ENCODE peak calls at places on chromosomes 16 and 17, in seven cellular contexts. Q, B, P, D, Y, A and V are unnamed samples. For H3K4me1, the result is how much of the 10 kb centered on the place peaks cover.

GRCh38 chr17:19433240-19433639 is 22.2 kb downstream of the RNF112 start:
- DNase-seq in Q (peak), B (no peak), P (no peak), D (no peak), Y (no peak), A (no peak), V (no peak)

GRCh38 chr17:76541739-76542450 is 2.1 kb downstream of the PRCD start:
- DNase-seq in Q (no peak), B (no peak), P (no peak), D (no peak), Y (no peak), A (no peak), V (no peak)

GRCh38 chr17:15896834-15897233 is 48.1 kb upstream of the ADORA2B start:
- DNase-seq in Q (no peak), B (no peak), P (no peak), D (no peak), Y (no peak), A (no peak), V (no peak)

GRCh38 chr16:1614226-1615102 is 2.3 kb downstream of the CRAMP1 start:
- DNase-seq in Q (peak), B (peak), P (peak), D (peak), Y (peak), A (peak), V (peak)

GRCh38 chr16:24993722-24994686 is 21.2 kb downstream of the ARHGAP17 start:
- DNase-seq in Q (no peak), B (no peak), P (no peak), D (no peak), Y (no peak), A (no peak), V (no peak)

GRCh38 chr16:28063611-28064061 is at the start of gene GSG1L:
- DNase-seq in Q (no peak), B (no peak), P (peak), D (no peak), Y (no peak), A (no peak), V (no peak)

GRCh38 chr17:80899402-80900268 is 92.0 kb upstream of the CHMP6 start:
- DNase-seq in Q (peak), B (no peak), P (peak), D (no peak), Y (peak), A (no peak), V (no peak)

GRCh38 chr17:39582658-39583057 is 25.1 kb downstream of the NEUROD2 start:
- DNase-seq in Q (no peak), B (no peak), P (no peak), D (no peak), Y (no peak), A (no peak), V (no peak)

GRCh38 chr16:4578961-4579530 is 22.9 kb downstream of the C16orf96 start:
- DNase-seq in Q (no peak), B (no peak), P (no peak), D (no peak), Y (no peak), A (no peak), V (no peak)

GRCh38 chr17:45784583-45785372 is 658 bp downstream of the CRHR1 start:
- DNase-seq in Q (peak), B (no peak), P (peak), D (no peak), Y (peak), A (peak), V (peak)

GRCh38 chr16:17590711-17591654 is 120.2 kb upstream of the XYLT1 start:
- DNase-seq in Q (no peak), B (no peak), P (no peak), D (no peak), Y (no peak), A (no peak), V (no peak)

GRCh38 chr17:72387487-72387886 is 266.7 kb downstream of the SOX9 start:
- DNase-seq in Q (no peak), B (no peak), P (peak), D (no peak), Y (no peak), A (no peak), V (no peak)

GRCh38 chr16:81458149-81458669 is 13.6 kb downstream of the CMIP start:
- DNase-seq in Q (no peak), B (no peak), P (no peak), D (no peak), Y (no peak), A (no peak), V (no peak)

GRCh38 chr16:81458827-81459598 is 14.4 kb downstream of the CMIP start:
- DNase-seq in Q (no peak), B (no peak), P (no peak), D (no peak), Y (no peak), A (no peak), V (no peak)

GRCh38 chr16:81456523-81457325 is 12.1 kb downstream of the CMIP start:
- DNase-seq in Q (no peak), B (no peak), P (no peak), D (no peak), Y (peak), A (no peak), V (no peak)

GRCh38 chr16:81455720-81456494 is 11.3 kb downstream of the CMIP start:
- DNase-seq in Q (no peak), B (no peak), P (no peak), D (no peak), Y (no peak), A (no peak), V (no peak)

DNA sequence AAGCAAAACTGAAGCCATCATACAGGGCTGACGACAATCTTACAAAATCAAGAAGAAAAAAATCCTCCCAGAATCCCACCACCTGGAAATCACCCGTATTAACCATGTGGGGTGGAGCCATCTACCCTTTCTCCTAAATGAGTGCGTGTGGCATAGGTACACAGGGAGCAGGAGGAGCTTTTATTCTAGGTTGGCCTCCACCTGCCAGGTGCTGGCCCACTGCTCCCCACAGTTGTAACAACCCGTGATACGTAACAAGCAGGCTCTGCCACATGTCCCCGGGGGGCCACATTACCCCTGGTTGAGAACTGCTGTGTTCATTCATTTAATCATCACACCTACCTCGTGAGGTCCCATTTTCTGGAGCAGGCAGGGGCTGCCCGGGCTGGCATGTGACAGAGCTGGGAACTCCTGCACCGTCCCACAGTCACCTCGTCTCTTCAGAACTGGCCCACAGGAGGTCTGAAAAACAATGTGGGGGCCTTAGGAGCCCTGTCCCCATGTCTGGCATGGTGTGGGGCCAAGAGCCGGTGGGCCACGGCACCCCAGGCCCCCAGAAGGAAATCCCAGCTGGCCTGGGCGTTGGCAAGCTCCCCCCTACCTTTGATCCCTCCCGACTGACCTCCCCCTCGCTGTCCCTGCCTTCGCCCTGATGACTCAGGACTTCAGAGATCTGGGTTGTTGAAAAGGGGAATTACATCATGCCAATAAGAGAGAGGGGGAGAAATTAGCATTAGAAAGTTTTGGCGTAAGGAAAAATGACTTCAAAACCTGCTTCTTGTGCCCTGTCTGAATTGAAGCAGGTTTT is 12.9 kb downstream of the CMIP start:
- DNase-seq in Q (no peak), B (no peak), P (no peak), D (no peak), Y (no peak), A (no peak), V (no peak)
- H3K4me1 ChIP-seq in Q (under half), B (under half), P (under half), D (half or more), Y (half or more), A (under half), V (under half)

GRCh38 chr17:59695943-59696681 is 11.1 kb downstream of the PTRH2 start:
- DNase-seq in Q (no peak), B (no peak), P (peak), D (no peak), Y (no peak), A (no peak), V (no peak)
- H3K27ac ChIP-seq in Q (peak), B (no peak), P (peak), D (no peak), Y (no peak), A (no peak), V (no peak)

GRCh38 chr16:3035289-3035971 is 1.3 kb downstream of the BICDL2 start:
- DNase-seq in Q (no peak), B (no peak), P (no peak), D (no peak), Y (no peak), A (no peak), V (no peak)

GRCh38 chr16:3038896-3039295 is 2.2 kb upstream of the BICDL2 start:
- DNase-seq in Q (no peak), B (no peak), P (no peak), D (no peak), Y (no peak), A (no peak), V (no peak)

GRCh38 chr16:3035972-3036725 is 595 bp downstream of the BICDL2 start:
- DNase-seq in Q (peak), B (no peak), P (no peak), D (no peak), Y (peak), A (no peak), V (no peak)

GRCh38 chr16:3036726-3037315 is at the start of gene BICDL2:
- DNase-seq in Q (peak), B (no peak), P (no peak), D (no peak), Y (peak), A (no peak), V (no peak)

DNA sequence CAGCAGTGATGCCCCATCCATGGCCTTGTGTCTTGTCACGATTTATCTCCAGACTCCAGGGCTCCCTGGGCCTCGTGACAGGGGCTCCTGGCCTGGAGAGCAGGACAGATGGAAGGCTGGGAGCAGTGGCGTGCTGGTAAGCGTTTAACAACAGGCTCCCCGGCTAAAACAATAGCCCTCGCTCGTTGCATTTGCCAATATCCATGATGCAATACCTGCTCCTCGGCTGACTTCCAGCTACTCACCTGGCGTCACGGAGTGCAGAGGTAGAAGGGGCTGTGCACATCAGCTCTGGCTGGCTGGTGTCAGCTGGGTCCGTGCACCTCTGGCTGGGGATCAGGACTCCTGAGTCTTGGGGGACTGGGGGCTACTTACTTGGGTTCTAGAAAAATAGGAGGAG is 1.5 kb upstream of the BICDL2 start:
- DNase-seq in Q (peak), B (no peak), P (no peak), D (no peak), Y (peak), A (no peak), V (no peak)
- H3K4me3 ChIP-seq in Q (peak), B (no peak), P (no peak), D (no peak), Y (no peak), A (no peak), V (no peak)

DNA sequence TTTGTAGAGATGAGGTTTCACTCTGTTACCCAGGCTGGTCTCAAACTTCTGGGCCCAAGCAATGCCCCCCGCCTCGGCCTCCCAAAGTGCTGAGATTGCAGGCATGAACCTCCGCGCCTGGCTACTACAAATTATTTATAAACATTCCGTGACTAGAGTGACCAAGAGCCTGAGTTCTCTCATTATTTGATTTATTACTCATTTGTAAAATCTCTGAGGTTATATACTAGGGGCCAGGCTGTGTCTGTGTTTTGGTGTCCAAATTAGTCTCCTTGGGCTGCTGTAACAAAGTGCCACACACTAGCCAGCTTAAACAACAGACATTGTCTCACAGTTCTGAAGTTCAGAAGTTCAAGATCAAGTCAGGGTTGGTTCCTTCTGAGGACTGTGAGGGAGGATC is 70.8 kb upstream of the ELAC2 start:
- DNase-seq in Q (no peak), B (no peak), P (no peak), D (no peak), Y (no peak), A (no peak), V (no peak)
- H3K4me1 ChIP-seq in Q (under half), B (under half), P (under half), D (under half), Y (under half), A (under half), V (under half)

GRCh38 chr17:41769985-41770384 is 16.5 kb downstream of the JUP start:
- DNase-seq in Q (no peak), B (no peak), P (no peak), D (no peak), Y (no peak), A (no peak), V (no peak)
- H3K27ac ChIP-seq in Q (no peak), B (peak), P (no peak), D (no peak), Y (no peak), A (no peak), V (no peak)

GRCh38 chr17:17815436-17816200 is 21.2 kb downstream of the SREBF1 start:
- DNase-seq in Q (no peak), B (no peak), P (no peak), D (no peak), Y (no peak), A (no peak), V (no peak)
- H3K4me3 ChIP-seq in Q (no peak), B (no peak), P (no peak), D (no peak), Y (no peak), A (no peak), V (no peak)